ENCODE peak calls at places on chromosomes 16 and 17, in five cellular contexts. One of them, this sample, is unnamed.

GRCh38 chr17:66724581-66725341 is 110.2 kb upstream of the CACNG5 start:
- DNase-seq in foreskin fibroblast: peak
- DNase-seq in right atrium auricular region: no peak
- DNase-seq in fibroblast of villous mesenchyme: peak
- DNase-seq in HL-60: no peak
- DNase-seq in this sample: peak

GRCh38 chr16:86513471-86514277 is 3.3 kb downstream of the FOXF1 start:
- DNase-seq in foreskin fibroblast: no peak
- DNase-seq in right atrium auricular region: no peak
- DNase-seq in fibroblast of villous mesenchyme: peak
- DNase-seq in HL-60: no peak
- DNase-seq in this sample: no peak

GRCh38 chr17:13351046-13351445 is 250.7 kb downstream of the HS3ST3A1 start:
- DNase-seq in foreskin fibroblast: peak
- DNase-seq in right atrium auricular region: no peak
- DNase-seq in fibroblast of villous mesenchyme: no peak
- DNase-seq in HL-60: no peak
- DNase-seq in this sample: peak

GRCh38 chr17:16301963-16302855 is 51.1 kb downstream of the CENPV start:
- DNase-seq in foreskin fibroblast: no peak
- DNase-seq in right atrium auricular region: no peak
- DNase-seq in fibroblast of villous mesenchyme: no peak
- DNase-seq in HL-60: no peak
- DNase-seq in this sample: no peak

GRCh38 chr17:7258731-7259554 is 3.3 kb downstream of the CLDN7 start:
- DNase-seq in foreskin fibroblast: peak
- DNase-seq in right atrium auricular region: no peak
- DNase-seq in fibroblast of villous mesenchyme: peak
- DNase-seq in HL-60: no peak
- DNase-seq in this sample: peak

GRCh38 chr16:69474447-69474846 is 50.0 kb downstream of the CYB5B start:
- DNase-seq in foreskin fibroblast: no peak
- DNase-seq in right atrium auricular region: no peak
- DNase-seq in fibroblast of villous mesenchyme: no peak
- DNase-seq in HL-60: no peak
- DNase-seq in this sample: no peak

GRCh38 chr17:29138991-29139682 is 41.1 kb downstream of the MYO18A start:
- DNase-seq in foreskin fibroblast: no peak
- DNase-seq in right atrium auricular region: no peak
- DNase-seq in fibroblast of villous mesenchyme: no peak
- DNase-seq in HL-60: peak
- DNase-seq in this sample: no peak

GRCh38 chr17:43591750-43592562 is 45.8 kb upstream of the ETV4 start:
- DNase-seq in foreskin fibroblast: peak
- DNase-seq in right atrium auricular region: peak
- DNase-seq in fibroblast of villous mesenchyme: peak
- DNase-seq in HL-60: no peak
- DNase-seq in this sample: peak

GRCh38 chr16:66116163-66116792 is 250.2 kb upstream of the CDH5 start:
- DNase-seq in foreskin fibroblast: no peak
- DNase-seq in right atrium auricular region: no peak
- DNase-seq in fibroblast of villous mesenchyme: peak
- DNase-seq in HL-60: no peak
- DNase-seq in this sample: peak

GRCh38 chr16:51404386-51404785 is 253.3 kb upstream of the SALL1 start:
- DNase-seq in foreskin fibroblast: peak
- DNase-seq in right atrium auricular region: no peak
- DNase-seq in fibroblast of villous mesenchyme: no peak
- DNase-seq in HL-60: no peak
- DNase-seq in this sample: no peak

GRCh38 chr16:8496364-8496763 is 93.9 kb downstream of the TMEM114 start:
- DNase-seq in foreskin fibroblast: no peak
- DNase-seq in right atrium auricular region: no peak
- DNase-seq in fibroblast of villous mesenchyme: no peak
- DNase-seq in HL-60: no peak
- DNase-seq in this sample: no peak

GRCh38 chr17:10369239-10369638 is 3.6 kb downstream of the MYH13 start:
- DNase-seq in foreskin fibroblast: no peak
- DNase-seq in right atrium auricular region: no peak
- DNase-seq in fibroblast of villous mesenchyme: no peak
- DNase-seq in HL-60: no peak
- DNase-seq in this sample: no peak

GRCh38 chr16:60771138-60771537 is 1265.1 kb downstream of the CDH8 start:
- DNase-seq in foreskin fibroblast: no peak
- DNase-seq in right atrium auricular region: no peak
- DNase-seq in fibroblast of villous mesenchyme: no peak
- DNase-seq in HL-60: peak
- DNase-seq in this sample: peak

GRCh38 chr16:10972956-10973464 is 28.6 kb downstream of the CLEC16A start:
- DNase-seq in foreskin fibroblast: no peak
- DNase-seq in right atrium auricular region: no peak
- DNase-seq in fibroblast of villous mesenchyme: no peak
- DNase-seq in HL-60: no peak
- DNase-seq in this sample: no peak

GRCh38 chr17:29195465-29196081 is 15.4 kb upstream of the MYO18A start:
- DNase-seq in foreskin fibroblast: no peak
- DNase-seq in right atrium auricular region: no peak
- DNase-seq in fibroblast of villous mesenchyme: no peak
- DNase-seq in HL-60: peak
- DNase-seq in this sample: no peak

GRCh38 chr16:70804153-70804728 is 3.3 kb upstream of the VAC14 start:
- DNase-seq in foreskin fibroblast: peak
- DNase-seq in right atrium auricular region: no peak
- DNase-seq in fibroblast of villous mesenchyme: peak
- DNase-seq in HL-60: peak
- DNase-seq in this sample: peak

GRCh38 chr16:15807603-15808009 is 49.2 kb downstream of the MYH11 start:
- DNase-seq in foreskin fibroblast: no peak
- DNase-seq in right atrium auricular region: no peak
- DNase-seq in fibroblast of villous mesenchyme: no peak
- DNase-seq in HL-60: no peak
- DNase-seq in this sample: no peak

GRCh38 chr17:71530227-71530626 is 590.6 kb upstream of the SOX9 start:
- DNase-seq in foreskin fibroblast: peak
- DNase-seq in right atrium auricular region: no peak
- DNase-seq in fibroblast of villous mesenchyme: no peak
- DNase-seq in HL-60: no peak
- DNase-seq in this sample: peak

GRCh38 chr16:73083271-73083670 is 35.3 kb upstream of the ZFHX3 start:
- DNase-seq in foreskin fibroblast: no peak
- DNase-seq in right atrium auricular region: no peak
- DNase-seq in fibroblast of villous mesenchyme: no peak
- DNase-seq in HL-60: no peak
- DNase-seq in this sample: no peak

GRCh38 chr16:11614587-11615175 is 28.0 kb upstream of the LITAF start:
- DNase-seq in foreskin fibroblast: no peak
- DNase-seq in right atrium auricular region: no peak
- DNase-seq in fibroblast of villous mesenchyme: no peak
- DNase-seq in HL-60: no peak
- DNase-seq in this sample: no peak

GRCh38 chr17:83132251-83133081 is 53.1 kb downstream of the METRNL start:
- DNase-seq in foreskin fibroblast: no peak
- DNase-seq in right atrium auricular region: no peak
- DNase-seq in fibroblast of villous mesenchyme: no peak
- DNase-seq in HL-60: no peak
- DNase-seq in this sample: no peak

GRCh38 chr17:50344712-50345380 is 1.1 kb upstream of the XYLT2 start:
- DNase-seq in foreskin fibroblast: no peak
- DNase-seq in right atrium auricular region: no peak
- DNase-seq in fibroblast of villous mesenchyme: no peak
- DNase-seq in HL-60: no peak
- DNase-seq in this sample: peak

GRCh38 chr17:48625502-48626201 is 506 bp downstream of the HOXB9 start:
- DNase-seq in foreskin fibroblast: no peak
- DNase-seq in right atrium auricular region: no peak
- DNase-seq in fibroblast of villous mesenchyme: no peak
- DNase-seq in HL-60: no peak
- DNase-seq in this sample: no peak

GRCh38 chr16:55249361-55249760 is 74.6 kb upstream of the IRX6 start:
- DNase-seq in foreskin fibroblast: no peak
- DNase-seq in right atrium auricular region: no peak
- DNase-seq in fibroblast of villous mesenchyme: no peak
- DNase-seq in HL-60: no peak
- DNase-seq in this sample: no peak

GRCh38 chr16:23587726-23588125 is 8.4 kb downstream of the NDUFAB1 start:
- DNase-seq in foreskin fibroblast: peak
- DNase-seq in right atrium auricular region: no peak
- DNase-seq in fibroblast of villous mesenchyme: peak
- DNase-seq in HL-60: no peak
- DNase-seq in this sample: peak

GRCh38 chr17:7046127-7046724 is 2.3 kb upstream of the SLC16A11 start:
- DNase-seq in foreskin fibroblast: no peak
- DNase-seq in right atrium auricular region: no peak
- DNase-seq in fibroblast of villous mesenchyme: no peak
- DNase-seq in HL-60: no peak
- DNase-seq in this sample: no peak

GRCh38 chr16:27671410-27671809 is 121.5 kb downstream of the KATNIP start:
- DNase-seq in foreskin fibroblast: no peak
- DNase-seq in right atrium auricular region: no peak
- DNase-seq in fibroblast of villous mesenchyme: no peak
- DNase-seq in HL-60: no peak
- DNase-seq in this sample: no peak

GRCh38 chr17:9261059-9262029 is 240.0 kb downstream of the NTN1 start:
- DNase-seq in foreskin fibroblast: no peak
- DNase-seq in right atrium auricular region: no peak
- DNase-seq in fibroblast of villous mesenchyme: no peak
- DNase-seq in HL-60: no peak
- DNase-seq in this sample: no peak

GRCh38 chr17:60526726-60527125 is 684 bp upstream of the APPBP2 start:
- DNase-seq in foreskin fibroblast: no peak
- DNase-seq in right atrium auricular region: no peak
- DNase-seq in fibroblast of villous mesenchyme: peak
- DNase-seq in HL-60: no peak
- DNase-seq in this sample: peak

GRCh38 chr17:75980188-75981018 is 1.4 kb downstream of the TEN1 start:
- DNase-seq in foreskin fibroblast: no peak
- DNase-seq in right atrium auricular region: no peak
- DNase-seq in fibroblast of villous mesenchyme: no peak
- DNase-seq in HL-60: no peak
- DNase-seq in this sample: peak

GRCh38 chr17:40068917-40069750 is 6.4 kb downstream of the THRA start:
- DNase-seq in foreskin fibroblast: peak
- DNase-seq in right atrium auricular region: peak
- DNase-seq in fibroblast of villous mesenchyme: peak
- DNase-seq in HL-60: peak
- DNase-seq in this sample: peak

GRCh38 chr17:79008666-79009387 is 737 bp downstream of the CANT1 start:
- DNase-seq in foreskin fibroblast: no peak
- DNase-seq in right atrium auricular region: no peak
- DNase-seq in fibroblast of villous mesenchyme: no peak
- DNase-seq in HL-60: no peak
- DNase-seq in this sample: no peak

GRCh38 chr17:63382826-63383225 is 63.3 kb downstream of the CYB561 start:
- DNase-seq in foreskin fibroblast: no peak
- DNase-seq in right atrium auricular region: no peak
- DNase-seq in fibroblast of villous mesenchyme: no peak
- DNase-seq in HL-60: no peak
- DNase-seq in this sample: peak

GRCh38 chr17:17809527-17810373 is 27.0 kb downstream of the SREBF1 start:
- DNase-seq in foreskin fibroblast: peak
- DNase-seq in right atrium auricular region: no peak
- DNase-seq in fibroblast of villous mesenchyme: peak
- DNase-seq in HL-60: no peak
- DNase-seq in this sample: peak
- TF ChIP-seq CTCF in foreskin fibroblast: no peak
- TF ChIP-seq CTCF in right atrium auricular region: no peak
- TF ChIP-seq CTCF in fibroblast of villous mesenchyme: no peak
- TF ChIP-seq CTCF in HL-60: no peak
- TF ChIP-seq CTCF in this sample: no peak

DNA sequence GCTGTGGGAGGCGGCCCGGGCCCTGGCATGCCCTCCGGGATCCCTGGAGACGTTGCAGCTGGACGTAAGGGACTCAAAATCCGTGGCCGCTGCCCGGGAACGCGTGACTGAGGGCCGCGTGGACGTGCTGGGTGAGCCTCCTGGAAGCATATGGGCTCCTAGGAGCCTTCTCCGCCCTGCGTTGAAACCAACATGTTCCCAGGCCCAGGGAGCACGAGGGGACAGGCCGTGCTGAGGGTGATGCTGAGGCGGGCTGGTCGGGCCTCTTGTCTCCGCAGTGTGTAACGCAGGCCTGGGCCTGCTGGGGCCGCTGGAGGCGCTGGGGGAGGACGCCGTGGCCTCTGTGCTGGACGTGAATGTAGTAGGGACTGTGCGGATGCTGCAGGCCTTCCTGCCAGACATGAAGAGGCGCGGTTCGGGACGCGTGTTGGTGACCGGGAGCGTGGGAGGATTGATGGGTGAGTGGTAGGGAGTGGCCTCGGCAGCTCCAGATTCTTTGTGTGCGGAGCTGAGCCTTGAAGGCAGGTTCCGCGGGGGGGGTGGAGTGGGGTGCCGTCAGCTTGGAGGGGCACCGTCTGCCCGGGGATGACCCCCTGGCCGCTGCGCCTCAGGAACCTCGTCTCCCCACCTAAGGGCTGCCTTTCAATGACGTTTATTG is 567 bp downstream of the HSD17B1 start:
- DNase-seq in foreskin fibroblast: no peak
- DNase-seq in right atrium auricular region: no peak
- DNase-seq in fibroblast of villous mesenchyme: peak
- DNase-seq in HL-60: no peak
- DNase-seq in this sample: peak
- H3K4me3 ChIP-seq in foreskin fibroblast: peak
- H3K4me3 ChIP-seq in right atrium auricular region: no peak
- H3K4me3 ChIP-seq in fibroblast of villous mesenchyme: peak
- H3K4me3 ChIP-seq in HL-60: no peak
- H3K4me3 ChIP-seq in this sample: peak

DNA sequence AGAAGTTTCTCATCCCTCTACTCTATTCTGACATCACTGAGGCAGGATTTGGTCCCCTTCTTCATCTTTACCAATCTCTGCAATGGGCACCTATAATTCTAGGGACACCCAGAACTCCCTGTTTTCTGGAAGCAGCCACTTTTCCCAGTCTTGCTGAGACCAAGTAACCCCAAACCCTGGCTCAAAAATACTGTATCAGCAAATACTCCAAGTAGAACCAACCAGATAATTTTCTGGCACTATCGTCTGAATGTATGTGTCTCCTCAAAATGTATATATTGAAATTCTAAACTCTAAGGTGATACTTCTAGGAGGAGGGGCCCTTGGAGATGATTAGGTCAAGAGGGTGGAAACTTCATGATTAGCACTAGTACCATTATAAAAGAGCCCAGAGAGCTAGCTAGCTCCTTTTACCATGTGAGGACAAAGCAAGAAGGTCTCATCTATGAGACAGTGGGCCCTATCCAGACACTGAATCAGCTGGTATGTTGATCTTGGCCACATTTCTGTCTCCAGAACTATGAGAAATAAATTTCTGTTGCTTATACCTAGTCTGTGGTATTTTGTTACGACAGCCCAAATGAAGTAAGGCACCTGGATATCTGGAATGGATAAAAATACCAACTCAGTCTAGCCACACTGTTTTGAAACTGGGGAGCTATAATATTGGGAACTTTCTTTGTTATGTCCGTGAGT is 464.4 kb downstream of the CDH11 start:
- DNase-seq in foreskin fibroblast: no peak
- DNase-seq in right atrium auricular region: no peak
- DNase-seq in fibroblast of villous mesenchyme: no peak
- DNase-seq in HL-60: no peak
- DNase-seq in this sample: peak
- TF ChIP-seq CTCF in foreskin fibroblast: no peak
- TF ChIP-seq CTCF in right atrium auricular region: no peak
- TF ChIP-seq CTCF in fibroblast of villous mesenchyme: no peak
- TF ChIP-seq CTCF in HL-60: no peak
- TF ChIP-seq CTCF in this sample: no peak

GRCh38 chr17:59333845-59334244 is 2.4 kb downstream of the YPEL2 start:
- DNase-seq in foreskin fibroblast: no peak
- DNase-seq in right atrium auricular region: no peak
- DNase-seq in fibroblast of villous mesenchyme: no peak
- DNase-seq in HL-60: no peak
- DNase-seq in this sample: no peak
- H3K4me3 ChIP-seq in foreskin fibroblast: no peak
- H3K4me3 ChIP-seq in right atrium auricular region: no peak
- H3K4me3 ChIP-seq in fibroblast of villous mesenchyme: no peak
- H3K4me3 ChIP-seq in HL-60: no peak
- H3K4me3 ChIP-seq in this sample: no peak

This sample was measured in AG10803.